ENCODE peak calls at places on chromosomes 2 and 18, in four cellular contexts. One of them, this sample, is unnamed.

GRCh38 chr2:111687911-111688310 is 196.1 kb downstream of the ANAPC1 start:
- DNase-seq in IMR-90: no peak
- DNase-seq in SJSA1: no peak
- DNase-seq in thoracic aorta: no peak
- DNase-seq in this sample: no peak

GRCh38 chr2:3972377-3972776 is 269.0 kb downstream of the DCDC2C start:
- DNase-seq in thoracic aorta: no peak
- DNase-seq in SJSA1: no peak
- DNase-seq in IMR-90: no peak
- DNase-seq in this sample: no peak

GRCh38 chr2:148989882-148990493 is 48.5 kb upstream of the LYPD6B start:
- DNase-seq in thoracic aorta: no peak
- DNase-seq in SJSA1: peak
- DNase-seq in IMR-90: peak
- DNase-seq in this sample: peak

GRCh38 chr18:44887227-44887631 is 206.5 kb downstream of the SETBP1 start:
- DNase-seq in IMR-90: peak
- DNase-seq in thoracic aorta: no peak
- DNase-seq in SJSA1: peak
- DNase-seq in this sample: no peak

GRCh38 chr2:101698419-101699190 is 1.1 kb downstream of the MAP4K4 start:
- DNase-seq in SJSA1: peak
- DNase-seq in IMR-90: no peak
- DNase-seq in thoracic aorta: no peak
- DNase-seq in this sample: no peak

GRCh38 chr2:159410276-159410675 is 123.8 kb upstream of the WDSUB1 start:
- DNase-seq in SJSA1: no peak
- DNase-seq in thoracic aorta: no peak
- DNase-seq in IMR-90: no peak
- DNase-seq in this sample: no peak

GRCh38 chr2:151632993-151633592 is 101.2 kb downstream of the NEB start:
- DNase-seq in SJSA1: peak
- DNase-seq in thoracic aorta: no peak
- DNase-seq in IMR-90: peak
- DNase-seq in this sample: no peak

GRCh38 chr18:681985-682384 is 24.5 kb downstream of the TYMS start:
- DNase-seq in IMR-90: no peak
- DNase-seq in thoracic aorta: no peak
- DNase-seq in SJSA1: no peak
- DNase-seq in this sample: no peak

GRCh38 chr2:98623657-98624056 is 15.3 kb downstream of the UNC50 start:
- DNase-seq in SJSA1: no peak
- DNase-seq in thoracic aorta: no peak
- DNase-seq in IMR-90: peak
- DNase-seq in this sample: no peak

GRCh38 chr2:169485650-169486138 is 6.4 kb downstream of the BBS5 start:
- DNase-seq in thoracic aorta: no peak
- DNase-seq in SJSA1: no peak
- DNase-seq in IMR-90: no peak
- DNase-seq in this sample: no peak

GRCh38 chr2:64120008-64120407 is 24.2 kb downstream of the PELI1 start:
- DNase-seq in SJSA1: no peak
- DNase-seq in IMR-90: no peak
- DNase-seq in thoracic aorta: no peak
- DNase-seq in this sample: no peak

GRCh38 chr2:200609027-200609614 is 23.3 kb downstream of the AOX1 start:
- DNase-seq in SJSA1: peak
- DNase-seq in thoracic aorta: no peak
- DNase-seq in IMR-90: peak
- DNase-seq in this sample: no peak

GRCh38 chr2:42359304-42359749 is 1.7 kb downstream of the COX7A2L start:
- DNase-seq in SJSA1: no peak
- DNase-seq in IMR-90: peak
- DNase-seq in thoracic aorta: no peak
- DNase-seq in this sample: no peak

GRCh38 chr2:62314291-62314690 is 118.4 kb downstream of the B3GNT2 start:
- DNase-seq in SJSA1: no peak
- DNase-seq in thoracic aorta: no peak
- DNase-seq in IMR-90: no peak
- DNase-seq in this sample: no peak
- H3K27ac ChIP-seq in SJSA1: no peak
- H3K27ac ChIP-seq in thoracic aorta: no peak
- H3K27ac ChIP-seq in IMR-90: no peak
- H3K27ac ChIP-seq in this sample: no peak

DNA sequence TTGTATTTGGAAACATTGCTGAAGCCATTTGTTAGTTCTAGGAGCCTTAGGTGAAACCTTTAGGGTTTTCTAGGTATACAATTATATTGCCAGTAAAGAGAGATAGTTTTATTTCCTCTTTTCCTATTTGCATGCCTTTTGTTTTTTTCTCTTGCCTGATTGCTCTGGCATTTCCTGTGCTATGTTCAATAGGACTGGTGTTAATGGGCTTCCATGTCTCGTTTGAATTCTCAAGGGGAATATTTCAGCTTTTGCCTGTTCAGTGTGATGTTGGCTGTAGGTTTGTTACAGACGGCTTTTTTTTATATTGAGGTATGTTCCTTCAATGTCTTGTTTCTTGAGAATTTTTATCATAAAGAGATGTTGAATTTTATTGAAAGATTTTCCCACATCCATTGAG is 1054.9 kb upstream of the NXPH2 start:
- DNase-seq in IMR-90: no peak
- DNase-seq in thoracic aorta: no peak
- DNase-seq in SJSA1: no peak
- DNase-seq in this sample: no peak
- H3K27ac ChIP-seq in IMR-90: no peak
- H3K27ac ChIP-seq in thoracic aorta: no peak
- H3K27ac ChIP-seq in SJSA1: no peak
- H3K27ac ChIP-seq in this sample: no peak

DNA sequence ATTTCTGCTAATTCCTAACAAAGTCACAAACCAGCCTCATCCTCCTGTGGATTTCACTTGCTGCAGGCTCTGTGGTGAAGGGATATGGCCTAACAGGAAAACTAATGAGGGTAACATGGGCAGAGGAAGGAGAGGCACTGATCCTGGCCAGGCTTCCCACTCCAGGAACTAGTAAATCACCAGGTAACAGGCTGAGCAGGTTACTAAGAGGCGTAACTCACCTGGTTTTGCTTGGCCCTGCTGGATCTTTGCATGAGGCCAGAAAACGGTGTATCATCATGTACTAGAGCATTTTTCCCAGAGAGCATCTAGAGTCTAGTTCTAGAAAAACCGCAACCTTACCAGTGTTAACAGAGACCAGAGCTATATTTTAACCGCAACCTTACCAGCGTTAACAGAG is 43.7 kb downstream of the DPP4 start:
- DNase-seq in thoracic aorta: no peak
- DNase-seq in SJSA1: no peak
- DNase-seq in IMR-90: no peak
- DNase-seq in this sample: no peak
- H3K27ac ChIP-seq in thoracic aorta: no peak
- H3K27ac ChIP-seq in SJSA1: no peak
- H3K27ac ChIP-seq in IMR-90: no peak
- H3K27ac ChIP-seq in this sample: no peak

DNA sequence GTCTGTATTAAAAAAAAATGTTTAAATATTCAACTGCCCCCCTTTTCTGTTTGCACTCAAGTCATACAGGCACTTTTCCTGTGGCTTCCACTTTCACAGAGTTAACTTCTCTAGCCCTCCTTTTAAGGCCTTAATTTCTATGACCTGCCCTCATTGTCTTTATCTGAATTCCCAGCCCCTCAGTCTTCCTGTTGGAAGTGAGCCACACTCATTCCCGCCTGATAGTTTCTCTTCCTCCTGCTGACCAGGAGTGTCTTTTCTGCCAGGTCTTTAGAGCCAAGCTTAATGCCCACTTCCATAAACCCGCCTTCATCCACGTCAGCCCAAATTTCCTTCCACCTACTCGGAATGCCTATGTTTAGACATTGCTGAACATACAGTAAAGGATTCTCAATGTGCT is 10.5 kb downstream of the COPS8 start:
- DNase-seq in SJSA1: no peak
- DNase-seq in IMR-90: no peak
- DNase-seq in thoracic aorta: no peak
- DNase-seq in this sample: no peak
- H3K27ac ChIP-seq in SJSA1: peak
- H3K27ac ChIP-seq in IMR-90: peak
- H3K27ac ChIP-seq in thoracic aorta: no peak
- H3K27ac ChIP-seq in this sample: no peak

GRCh38 chr2:202423139-202423538 is 47.0 kb downstream of the BMPR2 start:
- DNase-seq in thoracic aorta: no peak
- DNase-seq in IMR-90: no peak
- DNase-seq in SJSA1: no peak
- DNase-seq in this sample: no peak
- H3K27ac ChIP-seq in thoracic aorta: no peak
- H3K27ac ChIP-seq in IMR-90: no peak
- H3K27ac ChIP-seq in SJSA1: no peak
- H3K27ac ChIP-seq in this sample: no peak

DNA sequence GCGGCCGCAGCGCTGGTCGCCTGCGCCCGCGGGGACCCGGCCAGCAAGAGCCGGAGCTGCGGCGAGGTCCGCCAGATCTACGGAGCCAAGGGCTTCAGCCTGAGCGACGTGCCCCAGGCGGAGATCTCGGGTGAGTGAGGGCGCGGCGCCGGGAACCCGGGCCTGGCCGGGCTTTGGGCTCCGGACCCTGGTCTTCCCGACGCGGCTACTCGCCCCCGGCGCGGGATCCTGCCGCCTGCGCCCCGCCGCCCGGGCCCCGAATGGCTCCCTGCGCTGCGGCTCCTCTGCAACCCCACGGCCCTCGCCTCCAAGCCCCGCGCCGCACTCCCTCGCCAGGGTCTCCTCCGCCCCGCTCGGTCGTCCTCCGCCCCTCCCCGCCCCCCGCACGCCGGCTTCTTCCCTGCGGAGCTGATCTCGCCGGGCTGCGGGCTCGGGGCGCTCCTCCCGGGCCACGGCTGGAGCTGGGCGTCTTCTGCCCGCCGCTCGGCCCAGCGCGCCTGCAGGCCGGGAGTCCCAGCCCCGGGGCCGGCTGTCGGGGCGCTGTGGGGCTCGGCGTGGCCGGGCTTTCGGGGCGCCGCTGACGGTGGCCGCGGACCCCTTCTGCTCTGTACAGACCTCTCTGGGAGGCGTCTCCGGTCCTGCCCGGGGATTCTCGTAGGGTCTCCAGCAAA is 627 bp downstream of the GPC1 start:
- DNase-seq in SJSA1: peak
- DNase-seq in thoracic aorta: no peak
- DNase-seq in IMR-90: peak
- DNase-seq in this sample: no peak
- H3K27ac ChIP-seq in SJSA1: peak
- H3K27ac ChIP-seq in thoracic aorta: peak
- H3K27ac ChIP-seq in IMR-90: peak
- H3K27ac ChIP-seq in this sample: no peak

GRCh38 chr18:78934551-78935225 is 44.9 kb upstream of the SALL3 start:
- DNase-seq in thoracic aorta: no peak
- DNase-seq in SJSA1: no peak
- DNase-seq in IMR-90: no peak
- DNase-seq in this sample: no peak
- H3K27ac ChIP-seq in thoracic aorta: no peak
- H3K27ac ChIP-seq in SJSA1: no peak
- H3K27ac ChIP-seq in IMR-90: no peak
- H3K27ac ChIP-seq in this sample: no peak